ENCODE peak calls at places on chromosomes 3 and 15, in nine cellular contexts. O is A549, F is esophagus muscularis mucosa, A is upper lobe of left lung, U is ovary, Y is transverse colon, M is sigmoid colon, S is SK-N-SH, N is K562. P is an unnamed sample.
A peak's percentile ranks its signal among the peaks of the same experiment; 100 is the strongest.

GRCh38 chr3:195729476-195729875 is 8.7 kb downstream of the MUC20 start:
- DNase-seq in M (peak; percentile 50), F (no peak), S (no peak), U (no peak), O (no peak), Y (no peak), N (no peak), A (no peak), P (no peak)

GRCh38 chr3:20564966-20565365 is 379.0 kb upstream of the SGO1 start:
- DNase-seq in Y (no peak), A (no peak), U (no peak), M (no peak), O (no peak), N (no peak), S (no peak), F (no peak), P (no peak)

GRCh38 chr3:160667452-160667851 is 9.5 kb upstream of the ARL14 start:
- DNase-seq in O (peak; percentile 69), M (no peak), A (no peak), F (no peak), Y (peak; percentile 78), S (no peak), U (no peak), N (no peak), P (no peak)

GRCh38 chr3:17810759-17811158 is 68.3 kb upstream of the TBC1D5 start:
- DNase-seq in F (no peak), Y (no peak), S (no peak), M (no peak), U (no peak), A (no peak), N (peak; percentile 24), O (peak; percentile 19), P (no peak)

GRCh38 chr15:63944681-63944955 is 101.7 kb downstream of the DAPK2 start:
- DNase-seq in F (peak; percentile 64), N (no peak), O (no peak), U (no peak), M (no peak), A (no peak), Y (no peak), S (no peak), P (no peak)

GRCh38 chr3:12198301-12198700 is 39.6 kb upstream of the TIMP4 start:
- DNase-seq in N (no peak), O (peak; percentile 30), A (no peak), S (no peak), M (no peak), F (no peak), Y (no peak), U (no peak), P (no peak)

GRCh38 chr15:100059094-100059493 is 282.7 kb downstream of the ADAMTS17 start:
- DNase-seq in Y (no peak), U (no peak), N (no peak), O (no peak), S (no peak), M (no peak), A (no peak), F (no peak), P (no peak)

GRCh38 chr3:42276419-42277132 is 10.6 kb upstream of the CCK start:
- DNase-seq in S (no peak), F (no peak), Y (no peak), N (no peak), O (no peak), M (no peak), U (no peak), A (no peak), P (no peak)

GRCh38 chr3:27160146-27160545 is 209.0 kb downstream of the NEK10 start:
- DNase-seq in F (no peak), N (no peak), M (no peak), A (no peak), Y (no peak), S (no peak), O (no peak), U (no peak), P (no peak)

GRCh38 chr3:4759689-4760312 is 219.4 kb upstream of the BHLHE40 start:
- DNase-seq in N (peak; percentile 42), A (no peak), M (no peak), Y (no peak), S (peak; percentile 48), F (no peak), O (no peak), U (no peak), P (no peak)

DNA sequence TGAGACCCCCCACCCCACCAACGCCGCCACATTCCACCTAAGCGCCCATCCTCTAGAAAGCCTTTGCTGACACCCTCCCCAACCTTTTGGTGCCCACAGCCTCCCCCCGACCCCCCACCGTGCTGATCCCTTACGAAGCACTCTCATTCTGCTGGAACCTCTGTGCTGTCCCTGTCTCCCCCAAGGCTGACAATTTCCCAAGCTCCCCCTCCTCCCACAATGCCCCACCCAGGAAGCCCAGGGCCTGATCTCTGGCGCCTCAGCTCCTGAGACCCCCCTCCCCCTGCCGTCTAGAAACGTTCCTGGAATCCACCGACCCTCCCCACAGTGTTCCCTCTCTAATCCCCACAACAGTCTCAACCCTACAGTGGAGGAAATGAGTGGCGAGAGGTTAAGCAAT is 18.4 kb downstream of the MYL3 start:
- DNase-seq in M (no peak), O (no peak), N (no peak), A (no peak), U (no peak), Y (no peak), F (no peak), S (peak; percentile 55), P (no peak)
- TF ChIP-seq CTCF in M (no peak), O (no peak), N (no peak), A (no peak), U (no peak), Y (no peak), F (no peak), S (no peak), P (no peak)

GRCh38 chr3:98817546-98817945 is 54.4 kb downstream of the ST3GAL6 start:
- DNase-seq in M (no peak), Y (no peak), U (no peak), N (peak; percentile 41), S (peak; percentile 39), F (no peak), O (peak; percentile 59), A (no peak), P (no peak)
- TF ChIP-seq EP300 in M (no peak), Y (no peak), U (no peak), N (no peak), S (no peak), F (no peak), O (no peak), A (no peak), P (no peak)

GRCh38 chr15:81400640-81401236 is 26.7 kb upstream of the TMC3 start:
- DNase-seq in M (no peak), S (peak; percentile 52), N (peak; percentile 54), F (no peak), Y (no peak), A (no peak), U (no peak), O (peak; percentile 61), P (no peak)
- TF ChIP-seq CTCF in M (peak; percentile 66), S (peak; percentile 83), N (peak; percentile 66), F (peak; percentile 69), Y (peak; percentile 84), A (peak; percentile 67), U (peak; percentile 49), O (peak; percentile 82), P (peak; percentile 50)

DNA sequence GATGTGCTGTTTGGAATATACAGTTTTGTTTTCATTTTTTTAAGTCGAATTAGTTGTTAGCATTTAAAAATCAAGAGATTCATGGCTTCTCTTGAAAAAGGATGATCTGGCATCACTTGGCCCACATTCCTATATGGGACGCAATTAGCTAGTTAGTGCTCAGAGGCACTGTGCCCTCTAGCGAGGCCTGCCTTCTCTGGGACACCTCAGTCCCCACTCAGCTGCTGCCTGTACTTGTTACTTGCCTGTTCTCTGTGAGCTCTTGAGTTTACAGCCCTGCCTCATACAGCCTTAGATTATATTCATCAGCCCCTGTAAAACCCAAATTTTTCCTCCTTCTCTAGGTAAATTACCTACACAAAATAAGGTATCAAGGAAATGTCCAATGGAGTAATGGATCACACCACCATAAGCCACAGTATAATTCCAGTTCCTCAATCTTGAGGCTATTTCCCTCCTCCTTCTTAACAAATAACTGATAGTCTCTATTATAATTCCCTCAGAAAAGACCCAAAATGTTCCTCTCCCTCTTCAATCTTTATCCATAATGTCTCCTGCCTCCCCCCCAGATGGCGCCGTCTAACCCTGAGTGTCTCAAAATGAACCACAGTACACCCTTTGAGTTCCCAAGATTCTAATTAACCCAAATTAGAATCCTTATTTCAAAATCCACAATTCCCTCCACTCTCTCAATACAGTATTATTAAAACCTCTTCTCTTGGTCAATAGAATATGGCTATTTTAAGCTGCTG is 2.7 kb downstream of the ZMAT3 start:
- DNase-seq in M (no peak), S (peak; percentile 35), U (no peak), Y (peak; percentile 19), N (peak; percentile 45), O (peak; percentile 35), F (no peak), A (no peak), P (no peak)
- TF ChIP-seq EP300 in M (no peak), S (no peak), U (no peak), Y (no peak), N (no peak), O (no peak), F (no peak), A (no peak), P (no peak)

P was measured in tibial nerve.